ENCODE peak calls at places on chromosomes 2 and 18, in ten cellular contexts. W is fibroblast of mammary gland, Y is GM12865, M is astrocyte of the spinal cord, J is heart left ventricle, E is upper lobe of right lung, C is tibial nerve, F is nephron progenitor cell, S is Panc1, N is epithelial cell of esophagus. O is an unnamed sample.

GRCh38 chr2:106800180-106800579 is 85.8 kb downstream of the ST6GAL2 start:
- DNase-seq in W (no peak), Y (no peak), M (no peak), J (no peak), E (no peak), C (no peak), F (no peak), S (no peak), N (no peak), O (no peak)

GRCh38 chr2:31239842-31240198 is 5.9 kb downstream of the EHD3 start:
- DNase-seq in W (peak; percentile 66), Y (no peak), M (peak; percentile 65), J (peak; percentile 84), E (no peak), C (no peak), F (no peak), S (no peak), N (no peak), O (no peak)

GRCh38 chr2:178006710-178007109 is 65.9 kb downstream of the PDE11A start:
- DNase-seq in W (no peak), Y (no peak), M (no peak), J (no peak), E (no peak), C (no peak), F (no peak), S (no peak), N (no peak), O (no peak)

GRCh38 chr18:73942081-73942625 is 205.5 kb downstream of the FBXO15 start:
- DNase-seq in W (no peak), Y (no peak), M (no peak), J (no peak), E (no peak), C (no peak), F (no peak), S (no peak), N (peak; percentile 59), O (no peak)

GRCh38 chr18:54416459-54416858 is 58.8 kb downstream of the C18orf54 start:
- DNase-seq in W (peak; percentile 90), Y (no peak), M (peak; percentile 93), J (no peak), E (no peak), C (no peak), F (no peak), S (no peak), N (peak; percentile 35), O (no peak)

GRCh38 chr2:105104208-105104731 is 66.4 kb downstream of the MRPS9 start:
- DNase-seq in W (peak; percentile 81), Y (no peak), M (peak; percentile 89), J (no peak), E (no peak), C (no peak), F (no peak), S (no peak), N (peak; percentile 49), O (no peak)

GRCh38 chr2:30679416-30680088 is 127.7 kb downstream of the CAPN13 start:
- DNase-seq in W (peak; percentile 77), Y (no peak), M (peak; percentile 57), J (no peak), E (peak; percentile 30), C (no peak), F (no peak), S (no peak), N (peak; percentile 10), O (no peak)

GRCh38 chr2:221415789-221416188 is 156.3 kb downstream of the EPHA4 start:
- DNase-seq in W (no peak), Y (no peak), M (peak; percentile 5), J (no peak), E (no peak), C (no peak), F (no peak), S (no peak), N (no peak), O (no peak)

GRCh38 chr18:63470751-63471150 is 6.0 kb upstream of the SERPINB5 start:
- DNase-seq in W (no peak), Y (no peak), M (no peak), J (no peak), E (no peak), C (no peak), F (no peak), S (no peak), N (peak; percentile 75), O (no peak)

GRCh38 chr2:160062283-160063005 is at the start of gene PLA2R1:
- DNase-seq in W (peak; percentile 30), Y (no peak), M (peak; percentile 34), J (peak; percentile 56), E (peak; percentile 74), C (peak; percentile 27), F (peak; percentile 78), S (no peak), N (peak; percentile 53), O (no peak)

GRCh38 chr2:128346811-128347558 is 28.3 kb upstream of the HS6ST1 start:
- DNase-seq in W (no peak), Y (no peak), M (no peak), J (no peak), E (no peak), C (no peak), F (no peak), S (no peak), N (no peak), O (no peak)

GRCh38 chr18:74869904-74870863 is 272.5 kb downstream of the ZNF407 start:
- DNase-seq in W (no peak), Y (peak; percentile 76), M (peak; percentile 31), J (no peak), E (no peak), C (no peak), F (no peak), S (no peak), N (no peak), O (no peak)

GRCh38 chr2:217162533-217162932 is 302.7 kb upstream of the TNP1 start:
- DNase-seq in W (peak; percentile 91), Y (peak; percentile 62), M (peak; percentile 97), J (no peak), E (no peak), C (no peak), F (no peak), S (no peak), N (peak; percentile 44), O (no peak)

GRCh38 chr2:201798252-201798918 is 8.0 kb upstream of the CDK15 start:
- DNase-seq in W (peak; percentile 88), Y (no peak), M (peak; percentile 95), J (no peak), E (no peak), C (no peak), F (no peak), S (peak; percentile 83), N (peak; percentile 79), O (no peak)

GRCh38 chr18:74699455-74699854 is 101.8 kb downstream of the ZNF407 start:
- DNase-seq in W (no peak), Y (no peak), M (no peak), J (no peak), E (no peak), C (no peak), F (no peak), S (no peak), N (no peak), O (no peak)

GRCh38 chr2:45789317-45789716 is 137.8 kb downstream of the PRKCE start:
- DNase-seq in W (no peak), Y (peak; percentile 14), M (no peak), J (no peak), E (no peak), C (no peak), F (no peak), S (no peak), N (no peak), O (no peak)

GRCh38 chr2:10493636-10494281 is 45.6 kb upstream of the ODC1 start:
- DNase-seq in W (peak; percentile 52), Y (peak; percentile 71), M (peak; percentile 80), J (no peak), E (peak; percentile 85), C (no peak), F (no peak), S (peak; percentile 88), N (peak; percentile 100), O (no peak)

DNA sequence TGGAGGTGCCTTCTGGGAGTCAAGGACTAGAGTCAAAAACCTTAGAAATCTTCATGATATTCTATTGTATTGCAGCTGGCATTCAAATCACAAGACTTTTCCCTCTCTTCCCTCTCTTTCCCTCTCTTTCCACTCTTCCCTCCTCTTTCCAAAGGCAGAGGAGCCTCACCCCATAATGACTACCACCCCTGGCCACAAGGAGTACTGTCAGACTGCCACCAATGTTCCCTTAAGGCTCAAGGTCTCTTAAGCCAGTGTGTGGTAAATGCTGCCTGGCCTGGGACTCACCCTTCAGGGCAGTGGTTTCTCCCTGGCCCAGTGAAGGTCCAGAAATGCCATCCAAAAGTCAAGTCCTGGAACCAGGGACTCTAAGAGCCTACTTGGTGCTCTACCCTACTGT is 605.9 kb upstream of the PKDCC start:
- DNase-seq in W (no peak), Y (no peak), M (no peak), J (no peak), E (no peak), C (no peak), F (no peak), S (no peak), N (no peak), O (no peak)
- TF ChIP-seq CTCF in W (no peak), Y (no peak), M (no peak), J (no peak), E (no peak), C (no peak), F (no peak), S (no peak), N (no peak), O (no peak)

GRCh38 chr2:231710751-231711676 is 2.7 kb downstream of the PTMA start:
- DNase-seq in W (no peak), Y (peak; percentile 28), M (peak; percentile 35), J (peak; percentile 63), E (peak; percentile 79), C (no peak), F (peak; percentile 48), S (no peak), N (no peak), O (no peak)
- TF ChIP-seq CTCF in W (peak; percentile 6), Y (no peak), M (peak; percentile 37), J (no peak), E (no peak), C (no peak), F (no peak), S (no peak), N (no peak), O (no peak)

GRCh38 chr2:230067990-230068657 is 600 bp downstream of the SLC16A14 start:
- DNase-seq in W (no peak), Y (peak; percentile 68), M (peak; percentile 37), J (peak; percentile 56), E (peak; percentile 78), C (no peak), F (peak; percentile 73), S (no peak), N (peak; percentile 60), O (no peak)
- TF ChIP-seq CTCF in W (no peak), Y (peak; percentile 27), M (peak; percentile 4), J (no peak), E (peak; percentile 32), C (peak; percentile 7), F (no peak), S (no peak), N (no peak), O (no peak)

GRCh38 chr2:120984046-120984445 is 248.4 kb downstream of the GLI2 start:
- DNase-seq in W (no peak), Y (peak; percentile 10), M (no peak), J (no peak), E (no peak), C (no peak), F (no peak), S (no peak), N (no peak), O (peak; percentile 16)
- TF ChIP-seq CTCF in W (no peak), Y (no peak), M (no peak), J (no peak), E (no peak), C (no peak), F (no peak), S (no peak), N (no peak), O (no peak)

O was measured in CD14-positive monocyte.